ENCODE peak calls at places on chromosomes 16 and 17, in eight cellular contexts. J is activated T-helper 1 cell treated with Interleukin-2 at 50 U/mL for 16 hours, W is cerebellar nuclear complex, L is nephron progenitor cell, Z is esophagus squamous epithelium, E is IMR-90, S is thoracic aorta, A is NCI-H1105 treated with DMSO at 0.1 percent for 48 hours. Q is an unnamed sample.
A peak's percentile ranks its signal among the peaks of the same experiment; 100 is the strongest.

GRCh38 chr17:2055494-2056220 is 754 bp downstream of the HIC1 start:
- DNase-seq in J (no peak), W (no peak), A (no peak), L (peak; percentile 34), E (peak; percentile 55), S (no peak), Z (no peak), Q (no peak)

GRCh38 chr17:43713494-43714162 is 45.0 kb downstream of the SOST start:
- DNase-seq in W (no peak), J (no peak), L (peak; percentile 59), Z (no peak), S (no peak), E (no peak), A (peak; percentile 26), Q (no peak)

GRCh38 chr17:74201250-74201649 is 2.2 kb upstream of the RPL38 start:
- DNase-seq in E (peak; percentile 57), L (no peak), A (peak; percentile 81), J (no peak), Z (no peak), S (no peak), W (no peak), Q (no peak)

GRCh38 chr16:58028541-58029070 is 3.1 kb downstream of the MMP15 start:
- DNase-seq in J (no peak), S (no peak), L (no peak), E (no peak), W (no peak), Z (no peak), A (no peak), Q (no peak)

GRCh38 chr17:30236807-30237206 is 1.3 kb upstream of the SLC6A4 start:
- DNase-seq in W (no peak), A (no peak), J (no peak), L (peak; percentile 80), E (no peak), Z (no peak), S (peak; percentile 36), Q (no peak)

GRCh38 chr16:83835972-83836566 is 28.3 kb downstream of the HSBP1 start:
- DNase-seq in W (no peak), E (peak; percentile 86), Z (no peak), L (no peak), A (no peak), J (no peak), S (no peak), Q (no peak)

GRCh38 chr16:66516808-66517585 is 32.9 kb downstream of the TK2 start:
- DNase-seq in S (peak; percentile 97), W (no peak), A (no peak), L (no peak), J (peak; percentile 68), E (peak; percentile 99), Z (peak; percentile 87), Q (peak; percentile 57)

GRCh38 chr17:78290671-78291070 is 59.2 kb downstream of the TMEM235 start:
- DNase-seq in W (no peak), S (no peak), E (no peak), J (no peak), A (no peak), L (no peak), Z (no peak), Q (no peak)

GRCh38 chr17:74020522-74020921 is 183.0 kb upstream of the RPL38 start:
- DNase-seq in Z (no peak), W (no peak), J (no peak), E (no peak), L (no peak), A (peak; percentile 41), S (no peak), Q (no peak)

GRCh38 chr17:19805006-19805405 is 56.9 kb upstream of the ALDH3A1 start:
- DNase-seq in J (no peak), E (peak; percentile 31), W (no peak), Z (no peak), A (no peak), S (no peak), L (no peak), Q (no peak)